ENCODE peak calls at places on chromosomes 1 and 21, in four cellular contexts. One of them, this sample, is unnamed.
A peak's percentile ranks its signal among the peaks of the same experiment; 100 is the strongest.

GRCh38 chr1:183633676-183634343 is 1.8 kb downstream of the ARPC5 start:
- DNase-seq in endothelial cell of umbilical vein: peak; percentile 83
- DNase-seq in HCT116: peak; percentile 63
- DNase-seq in hepatocyte: peak; percentile 57
- DNase-seq in this sample: peak; percentile 60

GRCh38 chr1:36884029-36884701 is 150.2 kb downstream of the GRIK3 start:
- DNase-seq in endothelial cell of umbilical vein: no peak
- DNase-seq in HCT116: no peak
- DNase-seq in hepatocyte: no peak
- DNase-seq in this sample: no peak

GRCh38 chr1:95287825-95288224 is 53.8 kb downstream of the RWDD3 start:
- DNase-seq in endothelial cell of umbilical vein: no peak
- DNase-seq in HCT116: no peak
- DNase-seq in hepatocyte: peak; percentile 28
- DNase-seq in this sample: no peak

GRCh38 chr1:76141898-76142297 is 67.4 kb downstream of the ST6GALNAC3 start:
- DNase-seq in endothelial cell of umbilical vein: no peak
- DNase-seq in HCT116: no peak
- DNase-seq in hepatocyte: no peak
- DNase-seq in this sample: no peak

GRCh38 chr21:23020969-23021368 is 2022.8 kb downstream of the NCAM2 start:
- DNase-seq in endothelial cell of umbilical vein: no peak
- DNase-seq in HCT116: no peak
- DNase-seq in hepatocyte: no peak
- DNase-seq in this sample: no peak

GRCh38 chr1:180353930-180354329 is 123.9 kb downstream of the LHX4 start:
- DNase-seq in endothelial cell of umbilical vein: no peak
- DNase-seq in HCT116: no peak
- DNase-seq in hepatocyte: no peak
- DNase-seq in this sample: no peak

GRCh38 chr1:151255381-151255780 is 847 bp downstream of the PSMD4 start:
- DNase-seq in endothelial cell of umbilical vein: no peak
- DNase-seq in HCT116: no peak
- DNase-seq in hepatocyte: no peak
- DNase-seq in this sample: no peak

GRCh38 chr1:46168463-46168862 is 6.4 kb upstream of the TSPAN1 start:
- DNase-seq in endothelial cell of umbilical vein: no peak
- DNase-seq in HCT116: no peak
- DNase-seq in hepatocyte: no peak
- DNase-seq in this sample: no peak

GRCh38 chr21:38913120-38913975 is 107.6 kb downstream of the ETS2 start:
- DNase-seq in endothelial cell of umbilical vein: peak; percentile 35
- DNase-seq in HCT116: peak; percentile 77
- DNase-seq in hepatocyte: peak; percentile 92
- DNase-seq in this sample: no peak

GRCh38 chr1:16215882-16216753 is 3.7 kb upstream of the ARHGEF19 start:
- DNase-seq in endothelial cell of umbilical vein: peak; percentile 81
- DNase-seq in HCT116: peak; percentile 90
- DNase-seq in hepatocyte: peak; percentile 94
- DNase-seq in this sample: peak; percentile 34

GRCh38 chr1:160795951-160796383 is at the start of gene LY9:
- DNase-seq in endothelial cell of umbilical vein: no peak
- DNase-seq in HCT116: no peak
- DNase-seq in hepatocyte: no peak
- DNase-seq in this sample: peak; percentile 77

GRCh38 chr1:154616659-154617345 is 8.8 kb upstream of the ADAR start:
- DNase-seq in endothelial cell of umbilical vein: peak; percentile 28
- DNase-seq in HCT116: no peak
- DNase-seq in hepatocyte: no peak
- DNase-seq in this sample: no peak

GRCh38 chr1:93328809-93329477 is 16.8 kb upstream of the DR1 start:
- DNase-seq in endothelial cell of umbilical vein: no peak
- DNase-seq in HCT116: no peak
- DNase-seq in hepatocyte: peak; percentile 11
- DNase-seq in this sample: no peak

GRCh38 chr1:16442273-16442672 is 1.7 kb downstream of the NECAP2 start:
- DNase-seq in endothelial cell of umbilical vein: no peak
- DNase-seq in HCT116: no peak
- DNase-seq in hepatocyte: no peak
- DNase-seq in this sample: no peak

GRCh38 chr1:191419842-191420241 is 738.4 kb upstream of the RGS18 start:
- DNase-seq in endothelial cell of umbilical vein: no peak
- DNase-seq in HCT116: no peak
- DNase-seq in hepatocyte: no peak
- DNase-seq in this sample: no peak

GRCh38 chr1:197638316-197638715 is 137.0 kb downstream of the DENND1B start:
- DNase-seq in endothelial cell of umbilical vein: no peak
- DNase-seq in HCT116: no peak
- DNase-seq in hepatocyte: no peak
- DNase-seq in this sample: no peak

GRCh38 chr1:3543076-3544049 is 67.9 kb downstream of the MEGF6 start:
- DNase-seq in endothelial cell of umbilical vein: peak; percentile 29
- DNase-seq in HCT116: no peak
- DNase-seq in hepatocyte: no peak
- DNase-seq in this sample: no peak

GRCh38 chr1:39127513-39127912 is 77.0 kb upstream of the MACF1 start:
- DNase-seq in endothelial cell of umbilical vein: peak; percentile 99
- DNase-seq in HCT116: no peak
- DNase-seq in hepatocyte: peak; percentile 53
- DNase-seq in this sample: no peak

GRCh38 chr1:205669341-205670142 is 10.8 kb downstream of the SLC45A3 start:
- DNase-seq in endothelial cell of umbilical vein: peak; percentile 31
- DNase-seq in HCT116: no peak
- DNase-seq in hepatocyte: no peak
- DNase-seq in this sample: no peak

GRCh38 chr1:103529746-103530145 is 4.2 kb downstream of the RNPC3 start:
- DNase-seq in endothelial cell of umbilical vein: no peak
- DNase-seq in HCT116: no peak
- DNase-seq in hepatocyte: peak; percentile 9
- DNase-seq in this sample: no peak

GRCh38 chr1:48817505-48818114 is 40.9 kb upstream of the BEND5 start:
- DNase-seq in endothelial cell of umbilical vein: no peak
- DNase-seq in HCT116: peak; percentile 8
- DNase-seq in hepatocyte: peak; percentile 82
- DNase-seq in this sample: peak; percentile 5

GRCh38 chr1:162074548-162074947 is 5.1 kb downstream of the NOS1AP start:
- DNase-seq in endothelial cell of umbilical vein: no peak
- DNase-seq in HCT116: peak; percentile 67
- DNase-seq in hepatocyte: no peak
- DNase-seq in this sample: no peak

GRCh38 chr1:221708076-221708571 is 33.8 kb downstream of the DUSP10 start:
- DNase-seq in endothelial cell of umbilical vein: no peak
- DNase-seq in HCT116: no peak
- DNase-seq in hepatocyte: no peak
- DNase-seq in this sample: peak; percentile 78

GRCh38 chr1:190168893-190169292 is 308.8 kb downstream of the BRINP3 start:
- DNase-seq in endothelial cell of umbilical vein: no peak
- DNase-seq in HCT116: no peak
- DNase-seq in hepatocyte: no peak
- DNase-seq in this sample: no peak

GRCh38 chr1:244603498-244603897 is 49.4 kb upstream of the DESI2 start:
- DNase-seq in endothelial cell of umbilical vein: peak; percentile 36
- DNase-seq in HCT116: peak; percentile 13
- DNase-seq in hepatocyte: peak; percentile 38
- DNase-seq in this sample: no peak

GRCh38 chr1:107669996-107670395 is 295.0 kb downstream of the VAV3 start:
- DNase-seq in endothelial cell of umbilical vein: peak; percentile 40
- DNase-seq in HCT116: no peak
- DNase-seq in hepatocyte: no peak
- DNase-seq in this sample: no peak

GRCh38 chr1:240399381-240399780 is 212.6 kb downstream of the GREM2 start:
- DNase-seq in endothelial cell of umbilical vein: no peak
- DNase-seq in HCT116: no peak
- DNase-seq in hepatocyte: peak; percentile 81
- DNase-seq in this sample: no peak

GRCh38 chr1:58823481-58824010 is 39.7 kb upstream of the JUN start:
- DNase-seq in endothelial cell of umbilical vein: peak; percentile 81
- DNase-seq in HCT116: no peak
- DNase-seq in hepatocyte: peak; percentile 59
- DNase-seq in this sample: no peak

GRCh38 chr1:199981584-199981983 is 45.9 kb upstream of the NR5A2 start:
- DNase-seq in endothelial cell of umbilical vein: no peak
- DNase-seq in HCT116: no peak
- DNase-seq in hepatocyte: no peak
- DNase-seq in this sample: no peak

GRCh38 chr1:27031235-27032118 is 18.8 kb upstream of the TENT5B start:
- DNase-seq in endothelial cell of umbilical vein: peak; percentile 87
- DNase-seq in HCT116: peak; percentile 67
- DNase-seq in hepatocyte: peak; percentile 85
- DNase-seq in this sample: no peak

GRCh38 chr1:31064685-31065309 is 720 bp downstream of the PUM1 start:
- DNase-seq in endothelial cell of umbilical vein: peak; percentile 68
- DNase-seq in HCT116: no peak
- DNase-seq in hepatocyte: no peak
- DNase-seq in this sample: no peak

GRCh38 chr1:49686107-49686506 is 337.6 kb downstream of the AGBL4 start:
- DNase-seq in endothelial cell of umbilical vein: no peak
- DNase-seq in HCT116: no peak
- DNase-seq in hepatocyte: no peak
- DNase-seq in this sample: no peak

GRCh38 chr1:6703016-6703415 is 1.4 kb upstream of the DNAJC11 start:
- DNase-seq in endothelial cell of umbilical vein: no peak
- DNase-seq in HCT116: no peak
- DNase-seq in hepatocyte: no peak
- DNase-seq in this sample: no peak

GRCh38 chr21:44054710-44055109 is 42.6 kb downstream of the TRAPPC10 start:
- DNase-seq in endothelial cell of umbilical vein: no peak
- DNase-seq in HCT116: no peak
- DNase-seq in hepatocyte: peak; percentile 35
- DNase-seq in this sample: no peak
- H3K79me2 ChIP-seq in endothelial cell of umbilical vein: peaks cover 29% of the 10 kb centered on the region
- H3K79me2 ChIP-seq in HCT116: peaks cover 31% of the 10 kb centered on the region
- H3K79me2 ChIP-seq in hepatocyte: peaks cover 32% of the 10 kb centered on the region
- H3K79me2 ChIP-seq in this sample: peaks cover 41% of the 10 kb centered on the region

DNA sequence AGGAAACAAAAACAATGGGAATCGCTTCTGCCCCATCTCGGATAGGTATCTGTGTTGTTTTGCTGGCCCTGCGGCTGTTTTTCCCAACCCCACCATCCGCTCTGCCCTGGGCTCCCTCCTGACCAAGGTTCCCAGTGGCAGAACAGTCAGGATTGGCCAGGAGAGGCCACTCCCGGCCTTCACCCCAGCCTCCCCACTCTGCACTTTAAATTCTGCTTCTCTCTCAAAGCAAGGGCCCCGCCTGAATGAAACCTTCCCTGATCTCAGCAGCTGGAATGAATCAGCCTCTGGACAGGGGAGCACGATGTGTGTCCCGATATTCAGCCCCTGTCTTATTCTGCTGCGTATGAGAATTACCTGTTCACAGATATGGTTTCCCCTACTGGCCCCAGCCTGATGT is 16.3 kb downstream of the C1orf115 start:
- DNase-seq in endothelial cell of umbilical vein: no peak
- DNase-seq in HCT116: no peak
- DNase-seq in hepatocyte: no peak
- DNase-seq in this sample: no peak
- H3K79me2 ChIP-seq in endothelial cell of umbilical vein: no peaks in the 10 kb centered on the region
- H3K79me2 ChIP-seq in HCT116: no peaks in the 10 kb centered on the region
- H3K79me2 ChIP-seq in hepatocyte: no peaks in the 10 kb centered on the region
- H3K79me2 ChIP-seq in this sample: no peaks in the 10 kb centered on the region

DNA sequence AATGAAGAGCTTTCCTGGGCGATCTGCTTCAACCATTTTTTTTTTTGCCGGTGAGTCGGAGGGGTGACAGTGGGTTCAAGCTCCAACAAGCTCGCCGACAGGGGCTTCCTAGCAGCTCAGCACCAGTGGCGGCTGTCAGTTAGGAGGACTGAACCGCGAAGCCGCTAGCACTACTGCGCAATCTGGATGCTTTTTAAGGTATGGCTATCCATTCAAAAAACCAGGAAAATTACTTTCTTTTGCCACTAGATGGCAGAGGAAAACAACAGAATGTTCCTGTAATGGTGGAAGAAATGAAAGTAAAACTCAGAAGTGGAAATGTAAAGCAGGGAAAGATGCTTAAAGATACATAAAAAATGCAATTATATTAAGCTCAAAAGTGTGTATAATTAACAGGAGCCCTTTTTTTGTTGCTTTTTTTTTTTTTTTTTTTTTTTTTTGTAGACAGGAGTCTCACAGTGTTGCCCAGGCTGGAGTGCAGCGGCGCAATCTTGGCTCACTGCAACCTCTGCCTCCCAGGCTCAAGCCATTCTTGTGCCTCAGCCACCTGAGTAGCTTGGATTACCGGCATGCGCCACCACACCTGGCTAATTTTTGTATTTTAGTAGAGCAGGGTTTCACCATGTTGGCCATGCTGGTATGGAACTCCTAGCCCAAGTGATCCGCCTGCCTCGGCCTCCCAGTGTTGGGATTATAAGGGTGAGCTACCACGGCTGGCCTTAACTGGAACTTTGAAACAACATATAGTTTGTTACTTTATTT is 8.5 kb downstream of the KYAT3 start:
- DNase-seq in endothelial cell of umbilical vein: peak; percentile 65
- DNase-seq in HCT116: peak; percentile 23
- DNase-seq in hepatocyte: peak; percentile 52
- DNase-seq in this sample: peak; percentile 26
- H3K79me2 ChIP-seq in endothelial cell of umbilical vein: peaks cover 29% of the 10 kb centered on the region
- H3K79me2 ChIP-seq in HCT116: peaks cover 86% of the 10 kb centered on the region
- H3K79me2 ChIP-seq in hepatocyte: peaks cover 93% of the 10 kb centered on the region
- H3K79me2 ChIP-seq in this sample: peaks cover 100% of the 10 kb centered on the region

GRCh38 chr1:43570307-43570706 is 39.6 kb downstream of the PTPRF start:
- DNase-seq in endothelial cell of umbilical vein: no peak
- DNase-seq in HCT116: no peak
- DNase-seq in hepatocyte: no peak
- DNase-seq in this sample: no peak

GRCh38 chr1:43572084-43572483 is 41.4 kb downstream of the PTPRF start:
- DNase-seq in endothelial cell of umbilical vein: no peak
- DNase-seq in HCT116: no peak
- DNase-seq in hepatocyte: no peak
- DNase-seq in this sample: no peak

GRCh38 chr1:43570784-43571183 is 40.1 kb downstream of the PTPRF start:
- DNase-seq in endothelial cell of umbilical vein: no peak
- DNase-seq in HCT116: no peak
- DNase-seq in hepatocyte: no peak
- DNase-seq in this sample: no peak

GRCh38 chr1:43572551-43572950 is 41.9 kb downstream of the PTPRF start:
- DNase-seq in endothelial cell of umbilical vein: no peak
- DNase-seq in HCT116: no peak
- DNase-seq in hepatocyte: no peak
- DNase-seq in this sample: no peak

DNA sequence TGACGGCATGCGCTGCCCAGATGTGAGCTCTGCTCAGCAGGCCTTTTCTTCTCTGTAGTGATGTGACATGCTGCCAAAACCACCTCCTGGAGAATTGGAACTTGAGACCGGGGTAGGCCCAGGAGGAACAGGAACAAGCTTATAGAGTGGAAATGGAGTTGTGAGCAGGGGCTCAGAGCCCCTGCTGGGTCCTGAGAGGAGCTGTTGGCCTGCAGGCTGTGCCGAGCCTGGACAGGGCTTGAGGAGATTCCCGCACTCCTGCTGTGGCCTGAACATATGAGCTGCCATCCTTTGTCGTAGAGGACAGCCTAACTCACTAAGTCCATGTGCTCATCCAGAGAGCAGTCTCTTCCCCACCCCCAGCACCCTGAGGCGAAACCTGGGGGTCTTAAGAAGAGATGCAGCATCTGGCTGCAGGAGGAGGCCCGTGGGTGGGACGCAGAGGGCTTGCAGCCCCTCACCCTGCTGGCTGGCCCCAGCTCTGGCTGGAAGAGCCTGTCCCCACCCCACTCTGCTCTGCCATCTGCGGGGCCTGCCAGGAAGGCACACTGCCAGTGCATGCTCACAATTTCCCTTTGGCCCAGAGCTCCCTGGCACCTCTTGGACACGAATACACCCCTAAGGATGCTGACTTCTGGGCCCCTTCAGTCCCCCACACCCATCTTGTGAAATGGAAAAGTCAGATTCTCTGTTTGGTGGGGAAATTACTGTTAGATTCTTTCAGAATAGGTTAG is 42.5 kb downstream of the PTPRF start:
- DNase-seq in endothelial cell of umbilical vein: no peak
- DNase-seq in HCT116: no peak
- DNase-seq in hepatocyte: no peak
- DNase-seq in this sample: no peak
- H3K79me2 ChIP-seq in endothelial cell of umbilical vein: no peaks in the 10 kb centered on the region
- H3K79me2 ChIP-seq in HCT116: peaks cover 8% of the 10 kb centered on the region
- H3K79me2 ChIP-seq in hepatocyte: no peaks in the 10 kb centered on the region
- H3K79me2 ChIP-seq in this sample: no peaks in the 10 kb centered on the region